ENCODE peak calls at places on chromosome 22, in eight cellular contexts. M is CD4-positive, alpha-beta T cell; I is transverse colon; J is astrocyte of the spinal cord; K is H1; W is dorsolateral prefrontal cortex; A is A549; F is K562. R is an unnamed sample.

GRCh38 chr22:48754611-48755331 is 1072.9 kb downstream of the BRD1 start:
- DNase-seq in F (no peak), W (no peak), A (no peak), I (no peak), K (no peak), M (no peak), J (no peak), R (no peak)

GRCh38 chr22:23256138-23256932 is 76.0 kb downstream of the BCR start:
- DNase-seq in W (no peak), M (no peak), F (no peak), I (no peak), J (no peak), K (no peak), A (no peak), R (no peak)

GRCh38 chr22:46515208-46516111 is 22.0 kb downstream of the CELSR1 start:
- DNase-seq in J (peak), W (no peak), F (no peak), I (no peak), M (no peak), A (no peak), K (no peak), R (no peak)

GRCh38 chr22:40679249-40679963 is at the start of gene MCHR1:
- DNase-seq in M (no peak), A (no peak), F (no peak), J (no peak), W (no peak), I (no peak), K (no peak), R (peak)

GRCh38 chr22:28053871-28054621 is 135.0 kb upstream of the PITPNB start:
- DNase-seq in A (no peak), J (peak), K (no peak), W (no peak), I (no peak), M (no peak), F (no peak), R (no peak)

GRCh38 chr22:45420539-45420938 is 7.0 kb downstream of the RIBC2 start:
- DNase-seq in A (no peak), M (no peak), K (peak), J (no peak), I (no peak), F (no peak), W (no peak), R (no peak)

GRCh38 chr22:17774206-17774927 is at the start of gene BID:
- DNase-seq in I (peak), W (no peak), M (no peak), J (no peak), A (no peak), F (peak), K (no peak), R (no peak)

GRCh38 chr22:42688241-42688913 is 32.3 kb downstream of the A4GALT start:
- DNase-seq in M (no peak), F (peak), I (peak), W (peak), K (no peak), A (peak), J (peak), R (peak)

GRCh38 chr22:43397766-43398165 is 14.0 kb upstream of the MPPED1 start:
- DNase-seq in K (no peak), I (no peak), W (no peak), F (no peak), M (no peak), J (no peak), A (no peak), R (no peak)

GRCh38 chr22:17549655-17550054 is 13.6 kb upstream of the SLC25A18 start:
- DNase-seq in I (no peak), W (no peak), J (no peak), M (no peak), K (no peak), A (no peak), F (no peak), R (no peak)

GRCh38 chr22:25775501-25775900 is 33.5 kb downstream of the MYO18B start:
- DNase-seq in W (no peak), F (no peak), I (no peak), M (no peak), J (peak), A (no peak), K (peak), R (peak)

GRCh38 chr22:43811777-43812148 is 342 bp downstream of the EFCAB6 start:
- DNase-seq in M (no peak), F (no peak), W (peak), I (peak), K (no peak), J (no peak), A (peak), R (no peak)

GRCh38 chr22:29184886-29185575 is 20.7 kb upstream of the EMID1 start:
- DNase-seq in A (no peak), F (no peak), W (no peak), K (no peak), J (no peak), M (no peak), I (no peak), R (no peak)

GRCh38 chr22:49783926-49784629 is 43.6 kb downstream of the BRD1 start:
- DNase-seq in M (no peak), J (no peak), I (no peak), F (no peak), A (no peak), W (no peak), K (no peak), R (no peak)

GRCh38 chr22:17446704-17447103 is 77.4 kb downstream of the CECR2 start:
- DNase-seq in W (no peak), F (peak), A (no peak), K (no peak), I (no peak), J (no peak), M (no peak), R (no peak)

GRCh38 chr22:30253205-30253852 is 6.8 kb upstream of the LIF start:
- DNase-seq in F (no peak), J (peak), M (no peak), W (peak), I (peak), A (peak), K (no peak), R (no peak)

GRCh38 chr22:19965771-19966709 is 24.4 kb upstream of the TXNRD2 start:
- DNase-seq in W (peak), A (no peak), M (no peak), F (peak), K (peak), I (no peak), J (no peak), R (peak)

GRCh38 chr22:17149073-17149815 is 9.8 kb downstream of the HDHD5 start:
- DNase-seq in J (no peak), I (peak), M (no peak), F (no peak), A (no peak), K (no peak), W (no peak), R (no peak)

GRCh38 chr22:24768537-24769374 is 5.8 kb downstream of the PIWIL3 start:
- DNase-seq in J (peak), A (peak), K (peak), I (peak), W (peak), M (peak), F (peak), R (peak)

GRCh38 chr22:46288846-46289243 is 7.8 kb upstream of the GTSE1 start:
- DNase-seq in F (no peak), I (no peak), J (no peak), K (no peak), M (no peak), A (no peak), W (no peak), R (no peak)

GRCh38 chr22:44210721-44211120 is 30.0 kb downstream of the PARVG start:
- DNase-seq in A (no peak), W (no peak), K (no peak), F (no peak), J (peak), I (no peak), M (no peak), R (no peak)

GRCh38 chr22:44147821-44148574 is 32.7 kb upstream of the PARVG start:
- DNase-seq in A (no peak), W (no peak), M (no peak), I (peak), K (peak), F (no peak), J (peak), R (no peak)

GRCh38 chr22:39620924-39621690 is 50.6 kb downstream of the CACNA1I start:
- DNase-seq in J (no peak), M (no peak), A (no peak), K (no peak), F (no peak), I (no peak), W (no peak), R (no peak)

GRCh38 chr22:39624501-39624821 is 53.9 kb downstream of the CACNA1I start:
- DNase-seq in A (no peak), M (no peak), K (no peak), W (no peak), F (no peak), I (no peak), J (no peak), R (no peak)

GRCh38 chr22:39623603-39624500 is 53.3 kb downstream of the CACNA1I start:
- DNase-seq in F (no peak), W (no peak), I (no peak), A (no peak), M (no peak), J (no peak), K (no peak), R (no peak)

GRCh38 chr22:39621826-39622225 is 51.3 kb downstream of the CACNA1I start:
- DNase-seq in M (no peak), W (no peak), A (no peak), I (no peak), J (no peak), K (no peak), F (no peak), R (no peak)

DNA sequence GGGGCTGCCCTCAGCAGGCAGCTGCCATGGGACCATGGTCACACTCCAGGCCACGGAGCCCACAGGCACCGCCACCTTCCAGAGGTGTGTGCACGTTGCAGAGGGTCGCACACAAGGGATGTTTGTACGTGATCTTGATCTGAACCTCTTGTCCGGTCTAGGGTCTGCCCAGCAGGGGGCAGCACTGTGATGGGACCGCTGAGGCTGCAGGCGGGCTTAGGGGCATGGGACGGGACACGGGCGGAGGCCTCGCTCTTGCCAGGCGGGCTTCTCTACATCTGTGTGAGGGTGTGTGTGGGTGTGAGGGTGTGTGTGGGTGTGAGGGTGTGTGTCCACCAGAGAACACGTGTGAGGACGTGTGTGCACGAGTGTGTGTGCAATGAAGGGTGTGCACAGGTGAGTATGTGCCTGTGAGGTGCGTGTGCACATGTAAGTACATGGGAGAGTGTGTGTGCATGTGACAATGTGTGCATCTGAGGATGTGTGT is 52.4 kb downstream of the CACNA1I start:
- DNase-seq in J (no peak), A (peak), K (peak), I (peak), F (peak), M (peak), W (peak), R (peak)
- TF ChIP-seq CTCF in J (peak), A (peak), K (peak), I (peak), F (peak), M (peak), W (peak), R (peak)

GRCh38 chr22:31625661-31626426 is 36.2 kb downstream of the PISD start:
- DNase-seq in F (peak), M (no peak), J (peak), A (no peak), W (peak), I (peak), K (peak), R (peak)
- TF ChIP-seq CTCF in F (no peak), M (no peak), J (no peak), A (no peak), W (no peak), I (no peak), K (no peak), R (no peak)

GRCh38 chr22:36036167-36036624 is 7.6 kb upstream of the RBFOX2 start:
- DNase-seq in M (no peak), K (no peak), F (no peak), W (no peak), A (no peak), I (no peak), J (no peak), R (no peak)

GRCh38 chr22:36037102-36037758 is 8.6 kb upstream of the RBFOX2 start:
- DNase-seq in K (no peak), W (no peak), M (no peak), I (no peak), J (no peak), A (no peak), F (no peak), R (no peak)

GRCh38 chr22:36042240-36042639 is 13.6 kb upstream of the RBFOX2 start:
- DNase-seq in K (no peak), J (no peak), F (no peak), I (no peak), W (no peak), A (no peak), M (no peak), R (no peak)

DNA sequence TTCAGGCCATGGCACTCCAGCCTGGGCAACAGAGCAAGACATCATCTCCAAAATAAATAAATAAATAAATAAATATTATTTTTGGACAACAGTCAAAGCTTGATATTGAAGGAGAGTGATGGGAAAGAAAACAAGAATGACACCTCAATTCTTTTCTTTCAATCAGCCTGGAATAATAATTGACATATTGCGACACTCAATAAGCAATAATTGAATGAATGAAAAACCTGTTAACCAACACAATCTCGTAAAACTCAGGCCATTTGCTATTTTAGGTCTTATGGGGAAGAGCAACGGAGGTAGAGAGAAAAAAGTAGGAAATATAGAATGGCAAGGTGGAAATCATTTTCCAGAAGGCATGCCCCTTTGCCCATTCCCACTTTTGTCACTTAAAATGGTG is 10.5 kb upstream of the RBFOX2 start:
- DNase-seq in W (no peak), F (no peak), M (no peak), J (no peak), I (no peak), K (no peak), A (no peak), R (no peak)
- TF ChIP-seq CTCF in W (no peak), F (no peak), M (no peak), J (no peak), I (no peak), K (no peak), A (no peak), R (no peak)

GRCh38 chr22:31618057-31618456 is 44.0 kb downstream of the PISD start:
- DNase-seq in J (no peak), M (no peak), W (no peak), F (no peak), I (no peak), K (no peak), A (no peak), R (no peak)

GRCh38 chr22:31620756-31621480 is 41.1 kb downstream of the PISD start:
- DNase-seq in J (no peak), M (no peak), W (no peak), I (no peak), F (no peak), A (no peak), K (no peak), R (no peak)

GRCh38 chr22:31616315-31616980 is 45.6 kb downstream of the PISD start:
- DNase-seq in I (no peak), J (no peak), F (no peak), M (no peak), W (no peak), K (no peak), A (no peak), R (no peak)

GRCh38 chr22:31619611-31620300 is 42.3 kb downstream of the PISD start:
- DNase-seq in I (no peak), K (no peak), F (no peak), W (no peak), A (no peak), J (no peak), M (no peak), R (no peak)

DNA sequence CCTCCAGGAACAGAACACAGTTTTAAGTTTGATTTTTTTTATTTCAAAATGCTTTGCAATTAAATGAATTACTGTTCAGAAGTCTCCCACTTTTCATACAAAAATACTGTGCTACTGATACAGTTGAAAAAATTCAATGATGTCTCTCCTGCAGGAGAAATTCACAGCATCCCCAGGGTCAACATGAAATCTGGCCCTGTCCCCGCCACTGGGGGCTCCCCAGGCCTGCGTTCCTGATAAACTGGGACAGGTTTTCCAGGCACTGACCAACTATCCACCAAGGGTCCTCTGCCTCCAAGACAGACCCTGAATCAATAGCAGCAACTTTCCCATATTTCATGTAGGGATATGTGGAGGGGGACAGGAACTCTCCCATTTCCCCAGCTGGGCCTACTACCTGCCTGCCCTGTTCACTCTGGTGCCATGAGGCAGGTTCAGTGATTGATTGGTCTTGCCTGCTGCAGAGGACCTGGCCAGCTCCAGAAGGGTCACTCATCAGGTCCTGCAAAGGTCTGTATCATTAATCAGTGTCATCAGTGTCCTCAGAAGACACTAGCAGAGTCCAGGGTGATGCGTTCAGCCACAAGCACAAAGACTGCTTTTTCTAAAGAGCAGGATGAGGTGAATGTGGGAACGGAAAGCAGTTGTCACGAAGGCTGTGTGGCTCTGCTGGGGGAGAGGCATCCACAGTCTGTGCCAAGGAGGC is 43.4 kb downstream of the PISD start:
- DNase-seq in K (no peak), A (no peak), W (no peak), I (no peak), J (no peak), M (no peak), F (no peak), R (no peak)
- TF ChIP-seq CTCF in K (peak), A (no peak), W (no peak), I (no peak), J (no peak), M (no peak), F (peak), R (no peak)

GRCh38 chr22:21980547-21980946 is 2.0 kb downstream of the TOP3B start:
- DNase-seq in J (no peak), K (no peak), I (no peak), F (no peak), A (no peak), W (no peak), M (no peak), R (no peak)

GRCh38 chr22:21981874-21982273 is 713 bp downstream of the TOP3B start:
- DNase-seq in M (no peak), K (no peak), F (peak), J (no peak), I (no peak), A (no peak), W (no peak), R (no peak)

GRCh38 chr22:21985214-21985613 is 2.6 kb upstream of the TOP3B start:
- DNase-seq in A (no peak), W (no peak), I (no peak), M (no peak), F (no peak), J (no peak), K (no peak), R (no peak)

GRCh38 chr22:21982338-21982965 is at the start of gene TOP3B:
- DNase-seq in I (peak), M (peak), W (peak), F (peak), K (peak), J (peak), A (peak), R (peak)

DNA sequence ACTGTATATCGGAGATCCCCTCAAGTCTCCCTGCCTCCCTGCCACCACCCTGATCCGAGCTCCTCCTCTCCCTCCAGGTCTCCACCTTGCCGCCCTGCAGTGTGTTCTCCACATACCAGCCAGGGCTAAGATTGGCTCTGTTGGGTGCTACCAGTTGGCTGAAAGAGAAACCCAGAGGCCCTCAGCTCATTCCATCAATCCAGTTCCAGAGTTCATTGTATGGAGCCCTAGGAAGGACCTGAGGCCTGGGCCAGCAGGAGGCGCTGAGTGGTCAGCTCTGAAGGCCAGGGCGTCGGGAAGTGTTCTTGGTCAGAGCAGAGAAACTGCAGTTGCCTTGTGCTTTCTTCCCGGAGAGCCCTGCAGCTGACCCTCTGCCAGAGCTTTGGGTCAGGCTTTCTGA is 2.2 kb upstream of the TOP3B start:
- DNase-seq in K (peak), I (no peak), W (no peak), J (no peak), M (no peak), F (peak), A (no peak), R (peak)
- TF ChIP-seq CTCF in K (peak), I (no peak), W (no peak), J (peak), M (no peak), F (peak), A (no peak), R (peak)

R was measured in endothelial cell.